ENCODE peak calls at places on chromosomes 7 and 10, in eight cellular contexts. A, E, V, T, D, K, S and U are unnamed samples.

GRCh38 chr7:81768951-81769778 is 682 bp downstream of the HGF start:
- DNase-seq in K (no peak), S (no peak), E (no peak), V (no peak), D (no peak), A (no peak), T (no peak), U (no peak)

GRCh38 chr7:105808703-105809590 is 67.5 kb downstream of the ATXN7L1 start:
- DNase-seq in D (peak; percentile 89), V (no peak), S (peak; percentile 44), K (no peak), A (no peak), T (no peak), E (peak; percentile 84), U (no peak)

GRCh38 chr10:97434055-97434454 is 8.1 kb downstream of the PGAM1 start:
- DNase-seq in S (no peak), A (no peak), T (no peak), D (no peak), E (no peak), K (no peak), V (no peak), U (no peak)

GRCh38 chr7:15168489-15168888 is 265.9 kb upstream of the DGKB start:
- DNase-seq in T (no peak), E (no peak), A (no peak), V (no peak), D (no peak), S (no peak), K (no peak), U (no peak)

GRCh38 chr7:153523320-153524015 is 528.7 kb upstream of the DPP6 start:
- DNase-seq in A (no peak), T (no peak), V (peak; percentile 37), K (peak; percentile 44), S (no peak), D (no peak), E (no peak), U (no peak)

GRCh38 chr7:150942591-150943452 is 35.3 kb downstream of the KCNH2 start:
- DNase-seq in E (peak; percentile 44), T (no peak), D (no peak), K (no peak), V (no peak), S (no peak), A (peak; percentile 52), U (no peak)

GRCh38 chr10:24435374-24435773 is 226.4 kb downstream of the KIAA1217 start:
- DNase-seq in E (no peak), V (no peak), T (no peak), K (no peak), A (no peak), S (peak; percentile 63), D (no peak), U (no peak)

GRCh38 chr7:90747521-90747920 is 151.4 kb downstream of the CDK14 start:
- DNase-seq in V (no peak), E (no peak), K (no peak), T (no peak), S (peak; percentile 52), D (no peak), A (no peak), U (no peak)

GRCh38 chr7:101993311-101993710 is 175.9 kb downstream of the CUX1 start:
- DNase-seq in V (no peak), A (no peak), E (no peak), K (no peak), T (no peak), S (no peak), D (no peak), U (no peak)

GRCh38 chr7:43112941-43113621 is 634 bp downstream of the HECW1 start:
- DNase-seq in V (no peak), T (no peak), E (no peak), D (no peak), A (peak; percentile 56), K (peak; percentile 20), S (peak; percentile 63), U (peak; percentile 39)

GRCh38 chr7:51028128-51028830 is 245.6 kb upstream of the GRB10 start:
- DNase-seq in A (no peak), E (no peak), V (no peak), S (no peak), K (no peak), D (no peak), T (no peak), U (no peak)

GRCh38 chr7:98165827-98166667 is 45.2 kb upstream of the BHLHA15 start:
- DNase-seq in D (peak; percentile 89), V (peak; percentile 71), E (peak; percentile 78), A (no peak), T (no peak), K (peak; percentile 50), S (peak; percentile 23), U (peak; percentile 61)

GRCh38 chr10:110137142-110137545 is 70.3 kb upstream of the MXI1 start:
- DNase-seq in S (peak; percentile 88), K (no peak), D (no peak), E (no peak), V (no peak), A (no peak), T (peak; percentile 59), U (no peak)

GRCh38 chr10:86970152-86970886 is 2.0 kb downstream of the ADIRF start:
- DNase-seq in E (peak; percentile 75), V (peak; percentile 90), S (peak; percentile 56), K (peak; percentile 88), A (peak; percentile 75), T (no peak), D (peak; percentile 88), U (peak; percentile 89)

GRCh38 chr10:79192677-79193003 is 123.9 kb downstream of the ZMIZ1 start:
- DNase-seq in S (peak; percentile 56), A (no peak), D (no peak), T (no peak), V (peak; percentile 77), K (no peak), E (no peak), U (no peak)

GRCh38 chr7:83366629-83367028 is 203.9 kb upstream of the PCLO start:
- DNase-seq in V (no peak), E (no peak), D (no peak), S (peak; percentile 2), T (no peak), K (no peak), A (no peak), U (no peak)
- TF ChIP-seq CTCF in V (no peak), E (no peak), D (no peak), S (no peak), T (peak; percentile 19), K (no peak), A (peak; percentile 24), U (no peak)

GRCh38 chr7:37947138-37947839 is 26.8 kb downstream of the EPDR1 start:
- DNase-seq in K (no peak), T (no peak), V (no peak), A (no peak), E (no peak), S (no peak), D (no peak), U (no peak)
- H3K4me1 ChIP-seq in K (peaks cover 31% of the 10 kb centered on the region), T (peaks cover 27% of the 10 kb centered on the region), V (peaks cover 22% of the 10 kb centered on the region), A (no peaks in the 10 kb centered on the region), E (peaks cover 21% of the 10 kb centered on the region), S (peaks cover 8% of the 10 kb centered on the region), D (no peaks in the 10 kb centered on the region), U (peaks cover 5% of the 10 kb centered on the region)

DNA sequence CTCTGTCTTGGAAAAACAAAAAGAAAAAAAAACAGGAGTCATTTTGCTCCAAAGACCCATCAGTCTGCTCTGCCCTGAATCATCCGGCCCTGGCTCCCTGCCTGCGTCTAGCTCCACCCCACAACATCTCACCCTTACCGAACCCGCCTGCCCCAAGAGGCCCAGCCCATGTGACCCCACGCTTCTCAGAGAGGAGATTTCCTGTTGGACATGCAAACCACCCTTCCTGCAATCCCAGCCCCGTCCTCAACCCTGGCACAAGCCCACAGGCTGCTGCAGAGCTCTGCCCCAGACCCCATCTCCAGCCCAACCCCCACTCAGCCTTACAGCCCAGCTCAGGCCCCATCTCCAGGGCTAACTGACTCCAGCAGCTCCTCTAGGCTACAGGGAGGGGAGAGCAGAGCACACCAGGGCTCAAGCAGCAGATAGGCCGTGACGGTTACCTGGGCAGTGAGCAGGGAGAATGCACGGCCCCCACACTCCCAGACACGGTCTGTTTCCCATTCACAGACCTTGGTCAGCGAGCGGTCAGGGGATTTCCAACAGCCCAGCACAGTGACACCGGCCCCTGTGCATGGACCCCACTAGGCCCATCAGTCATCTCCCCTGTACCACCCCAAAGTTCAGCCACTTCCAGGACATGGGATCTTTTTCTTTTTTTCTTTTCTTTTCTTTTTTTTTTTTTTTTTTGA is 69.9 kb upstream of the GTF2I start:
- DNase-seq in T (no peak), V (peak; percentile 91), K (peak; percentile 89), E (peak; percentile 86), D (peak; percentile 80), A (peak; percentile 90), S (peak; percentile 88), U (peak; percentile 92)
- H3K27ac ChIP-seq in T (peak overlapping the region; percentile 49), V (peak overlapping the region; percentile 37), K (no peak overlapping the region), E (peak overlapping the region; percentile 46), D (no peak overlapping the region), A (peak overlapping the region; percentile 51), S (peak overlapping the region; percentile 73), U (peak overlapping the region; percentile 51)

GRCh38 chr10:63977329-63977923 is 456.2 kb downstream of the REEP3 start:
- DNase-seq in T (peak; percentile 2), V (no peak), K (no peak), A (no peak), D (no peak), S (peak; percentile 28), E (no peak), U (no peak)
- TF ChIP-seq CTCF in T (peak; percentile 82), V (peak; percentile 58), K (peak; percentile 45), A (peak; percentile 48), D (peak; percentile 48), S (peak; percentile 48), E (no peak), U (peak; percentile 45)

DNA sequence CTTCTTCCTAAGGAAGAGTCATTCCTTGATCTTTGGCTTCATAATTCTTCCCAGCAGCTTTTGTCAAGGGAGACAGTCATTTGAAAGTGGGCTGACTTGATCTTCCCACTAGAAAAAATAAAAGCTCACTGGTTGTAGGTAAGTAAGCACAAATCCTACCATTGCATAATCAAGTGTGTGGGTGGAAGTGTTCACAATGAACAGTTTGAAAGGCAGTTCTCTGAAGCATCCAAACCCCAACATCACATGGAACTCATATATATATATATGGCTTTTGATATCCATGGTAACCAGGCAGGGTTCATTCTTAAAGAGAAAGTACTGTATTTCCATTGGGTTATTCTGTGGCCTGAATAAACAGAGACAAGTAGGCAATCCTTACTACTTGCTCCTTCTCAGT is 51.6 kb downstream of the ARMH3 start:
- DNase-seq in E (no peak), V (no peak), A (no peak), S (peak; percentile 49), K (no peak), T (no peak), D (no peak), U (no peak)
- H3K4me1 ChIP-seq in E (no peaks in the 10 kb centered on the region), V (no peaks in the 10 kb centered on the region), A (no peaks in the 10 kb centered on the region), S (peaks cover 2% of the 10 kb centered on the region), K (no peaks in the 10 kb centered on the region), T (no peaks in the 10 kb centered on the region), D (peaks cover 58% of the 10 kb centered on the region), U (peaks cover 23% of the 10 kb centered on the region)